ENCODE peak calls at places on chromosomes 4 and X, in ten cellular contexts. O is WTC11, C is AG04450, P is body of pancreas, D is uterus, H is HFF-Myc, Q is tibial nerve, W is dorsolateral prefrontal cortex, I is PC-3, Z is lower leg skin. G is an unnamed sample.

GRCh38 chr4:180296036-180296599 is 1947.1 kb upstream of the TENM3 start:
- DNase-seq in D (no peak), Q (no peak), I (no peak), W (no peak), C (no peak), Z (no peak), P (no peak), H (no peak), O (no peak), G (no peak)

GRCh38 chr4:24713604-24714003 is 81.8 kb upstream of the SOD3 start:
- DNase-seq in I (no peak), C (no peak), Q (no peak), P (no peak), H (no peak), D (no peak), W (no peak), O (no peak), Z (no peak), G (no peak)

GRCh38 chr4:134160211-134160610 is 41.4 kb downstream of the PABPC4L start:
- DNase-seq in I (no peak), C (no peak), P (no peak), Q (no peak), D (no peak), Z (no peak), W (no peak), H (no peak), O (no peak), G (no peak)

GRCh38 chr4:114281561-114281960 is 302.1 kb upstream of the ARSJ start:
- DNase-seq in D (no peak), W (no peak), O (no peak), I (no peak), P (no peak), Z (no peak), Q (no peak), C (peak; percentile 71), H (peak; percentile 10), G (no peak)

GRCh38 chrX:129188223-129188622 is 335.1 kb downstream of the SMARCA1 start:
- DNase-seq in H (no peak), I (no peak), Q (no peak), D (no peak), C (no peak), P (no peak), W (no peak), O (peak; percentile 66), Z (no peak), G (no peak)

GRCh38 chr4:13535118-13535517 is 9.2 kb downstream of the NKX3-2 start:
- DNase-seq in W (no peak), C (no peak), P (no peak), H (no peak), I (no peak), D (no peak), O (no peak), Z (no peak), Q (no peak), G (no peak)

GRCh38 chr4:152480356-152480755 is 55.5 kb downstream of the FBXW7 start:
- DNase-seq in W (no peak), P (no peak), D (no peak), Z (no peak), Q (no peak), C (no peak), I (no peak), O (no peak), H (no peak), G (no peak)

GRCh38 chr4:38728651-38729141 is 54.1 kb downstream of the TLR10 start:
- DNase-seq in Z (no peak), O (peak; percentile 31), H (no peak), D (no peak), W (no peak), C (no peak), I (peak; percentile 67), Q (no peak), P (peak; percentile 62), G (no peak)

GRCh38 chr4:146520894-146521542 is 722 bp downstream of the SLC10A7 start:
- DNase-seq in O (no peak), C (no peak), W (no peak), D (no peak), Z (peak; percentile 16), H (no peak), I (peak; percentile 60), Q (no peak), P (peak; percentile 65), G (no peak)

GRCh38 chr4:158169516-158169915 is 3.3 kb downstream of the GASK1B start:
- DNase-seq in Z (no peak), C (no peak), O (no peak), D (no peak), H (no peak), W (no peak), P (no peak), I (no peak), Q (no peak), G (no peak)

GRCh38 chr4:83316459-83317170 is 18.0 kb downstream of the HPSE start:
- DNase-seq in Q (no peak), O (no peak), D (no peak), Z (no peak), C (no peak), I (peak; percentile 66), P (no peak), H (no peak), W (no peak), G (no peak)

GRCh38 chrX:70439016-70439415 is 5.6 kb upstream of the DLG3 start:
- DNase-seq in D (no peak), I (no peak), C (no peak), P (no peak), Q (no peak), Z (no peak), W (no peak), O (no peak), H (no peak), G (no peak)

GRCh38 chr4:29319663-29320340 is 1400.4 kb upstream of the PCDH7 start:
- DNase-seq in P (no peak), Q (no peak), D (no peak), H (no peak), W (no peak), C (no peak), I (no peak), O (no peak), Z (no peak), G (no peak)

GRCh38 chr4:156977435-156978160 is 6.0 kb upstream of the PDGFC start:
- DNase-seq in O (no peak), C (peak; percentile 90), D (no peak), I (no peak), H (peak; percentile 89), Q (no peak), P (no peak), W (no peak), Z (no peak), G (no peak)

GRCh38 chr4:47729086-47729763 is 108.6 kb downstream of the CORIN start:
- DNase-seq in Q (no peak), Z (no peak), P (no peak), I (no peak), O (no peak), D (no peak), H (no peak), W (no peak), C (no peak), G (no peak)

GRCh38 chrX:109553862-109554261 is 17.2 kb downstream of the NXT2 start:
- DNase-seq in D (no peak), I (no peak), C (no peak), Q (no peak), P (no peak), H (no peak), Z (no peak), O (no peak), W (no peak), G (no peak)

DNA sequence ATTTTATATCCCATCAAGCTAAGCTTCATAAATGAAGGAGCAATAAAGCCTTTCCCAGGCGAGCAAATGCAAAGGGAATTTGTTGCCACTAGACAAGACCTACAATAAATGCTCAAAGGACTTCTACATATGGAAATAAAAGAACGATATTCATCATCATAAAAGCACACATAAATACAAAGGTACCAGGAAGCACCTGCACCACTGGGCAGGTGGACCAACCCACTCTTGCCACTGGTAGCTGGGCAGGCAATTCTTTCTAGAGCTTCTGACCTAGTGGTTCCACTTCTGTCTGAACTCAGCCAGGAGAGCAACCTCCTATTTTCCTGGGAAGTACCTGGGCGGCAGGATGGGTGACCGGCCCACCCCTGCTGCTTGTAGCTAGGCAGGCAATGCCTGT is 237.2 kb upstream of the ITM2A start:
- DNase-seq in H (no peak), I (no peak), C (no peak), Z (no peak), Q (no peak), D (no peak), O (no peak), P (no peak), W (no peak), G (no peak)
- TF ChIP-seq CTCF in H (no peak), I (no peak), C (no peak), Z (no peak), Q (no peak), D (no peak), O (no peak), P (no peak), W (no peak), G (no peak)

DNA sequence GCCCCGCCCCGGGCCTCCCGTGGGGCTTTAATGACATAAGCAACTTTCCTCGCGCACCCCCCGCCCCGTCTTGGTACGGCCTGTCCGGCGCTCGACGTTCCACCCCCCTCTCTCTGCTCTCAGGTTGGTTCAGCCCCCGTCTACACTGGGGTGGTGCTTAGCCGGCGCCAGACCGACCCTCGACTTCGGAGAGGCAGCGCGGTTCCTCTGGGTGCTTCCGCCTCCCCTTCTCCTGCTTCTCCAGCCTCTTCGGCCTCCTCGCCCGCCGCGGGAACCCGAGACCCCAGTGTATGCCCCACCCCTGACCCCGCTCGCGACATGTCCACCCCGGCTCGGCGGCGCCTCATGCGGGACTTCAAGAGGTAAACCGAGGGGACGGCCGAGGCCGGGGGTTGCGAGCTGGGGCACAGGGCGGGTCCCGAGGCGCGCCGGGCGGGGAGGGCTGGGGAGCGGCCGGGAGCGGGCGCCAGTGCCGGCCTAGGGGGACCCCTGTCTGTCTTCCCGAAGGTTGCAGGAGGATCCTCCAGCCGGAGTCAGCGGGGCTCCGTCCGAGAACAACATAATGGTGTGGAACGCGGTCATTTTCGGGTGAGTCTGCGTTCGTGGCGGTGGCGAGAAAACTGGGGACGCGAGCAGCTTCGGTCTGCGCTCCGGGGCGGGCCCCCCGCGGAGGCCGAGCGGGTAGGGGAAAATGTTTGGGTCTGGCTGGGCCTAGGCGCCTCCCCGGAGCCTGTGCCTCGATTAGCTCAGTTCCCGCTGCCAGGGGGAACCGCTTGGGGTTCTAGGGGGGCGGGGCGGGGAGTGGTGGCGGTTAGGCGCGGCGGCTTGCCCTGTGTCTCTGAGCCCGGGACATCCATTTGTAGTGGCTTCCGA is at the start of gene UBE2A:
- DNase-seq in I (peak; percentile 86), Q (peak; percentile 79), O (peak; percentile 85), H (peak; percentile 50), P (peak; percentile 91), W (peak; percentile 81), C (peak; percentile 81), Z (peak; percentile 79), D (peak; percentile 92), G (peak; percentile 70)
- TF ChIP-seq CTCF in I (peak; percentile 30), Q (peak; percentile 39), O (no peak), H (peak; percentile 18), P (peak; percentile 20), W (peak; percentile 35), C (peak; percentile 41), Z (no peak), D (peak; percentile 30), G (no peak)

GRCh38 chr4:140049924-140050681 is 103.9 kb downstream of the MAML3 start:
- DNase-seq in H (no peak), O (peak; percentile 61), C (no peak), I (peak; percentile 18), D (no peak), P (no peak), W (no peak), Q (no peak), Z (no peak), G (no peak)
- TF ChIP-seq CTCF in H (peak; percentile 43), O (peak; percentile 30), C (peak; percentile 33), I (peak; percentile 61), D (no peak), P (no peak), W (peak; percentile 50), Q (no peak), Z (no peak), G (no peak)

GRCh38 chrX:120137439-120137838 is 21.0 kb upstream of the RHOXF2 start:
- DNase-seq in P (no peak), I (peak; percentile 19), H (no peak), W (no peak), O (no peak), Q (no peak), D (no peak), Z (no peak), C (no peak), G (no peak)
- TF ChIP-seq CTCF in P (no peak), I (peak; percentile 63), H (no peak), W (no peak), O (no peak), Q (no peak), D (no peak), Z (no peak), C (no peak), G (no peak)